ENCODE peak calls at places on chromosomes 5 and 9, in seven cellular contexts. O is SK-N-SH, B is HCT116, Z is GM12878, W is H1, L is K562, D is HepG2. Y is an unnamed sample.

GRCh38 chr5:71014186-71014585 is 11.0 kb downstream of the NAIP start:
- DNase-seq in L (no peak), O (no peak), W (no peak), D (no peak), B (no peak), Z (no peak), Y (no peak)

GRCh38 chr9:31394040-31394473 is 990.4 kb upstream of the ACO1 start:
- DNase-seq in B (no peak), O (no peak), D (no peak), L (no peak), Z (no peak), W (no peak), Y (no peak)

GRCh38 chr5:73311291-73312110 is 137.1 kb downstream of the FOXD1 start:
- DNase-seq in L (no peak), O (no peak), Z (no peak), W (no peak), D (no peak), B (no peak), Y (no peak)

GRCh38 chr5:88298425-88298824 is 29.8 kb upstream of the TMEM161B start:
- DNase-seq in W (no peak), L (no peak), Z (no peak), O (no peak), B (no peak), D (no peak), Y (no peak)

GRCh38 chr9:132410642-132411041 is 631 bp downstream of the CFAP77 start:
- DNase-seq in B (no peak), O (peak), L (no peak), D (no peak), W (no peak), Z (no peak), Y (no peak)

GRCh38 chr5:172779968-172780350 is 9.0 kb upstream of the DUSP1 start:
- DNase-seq in Z (no peak), L (no peak), D (peak), W (no peak), B (no peak), O (no peak), Y (no peak)

GRCh38 chr9:109775516-109775915 is 4.5 kb upstream of the PALM2AKAP2 start:
- DNase-seq in D (no peak), L (no peak), Z (no peak), W (no peak), B (no peak), O (no peak), Y (no peak)

GRCh38 chr5:82911902-82912301 is 165.3 kb downstream of the TMEM167A start:
- DNase-seq in D (no peak), L (no peak), O (no peak), Z (no peak), W (no peak), B (no peak), Y (no peak)

GRCh38 chr9:133683494-133684460 is 47.6 kb downstream of the DBH start:
- DNase-seq in B (no peak), Z (no peak), L (no peak), D (no peak), W (no peak), O (peak), Y (no peak)
- TF ChIP-seq JUND in B (no peak), Z (no peak), L (no peak), D (no peak), W (no peak), O (no peak), Y (no peak)

DNA sequence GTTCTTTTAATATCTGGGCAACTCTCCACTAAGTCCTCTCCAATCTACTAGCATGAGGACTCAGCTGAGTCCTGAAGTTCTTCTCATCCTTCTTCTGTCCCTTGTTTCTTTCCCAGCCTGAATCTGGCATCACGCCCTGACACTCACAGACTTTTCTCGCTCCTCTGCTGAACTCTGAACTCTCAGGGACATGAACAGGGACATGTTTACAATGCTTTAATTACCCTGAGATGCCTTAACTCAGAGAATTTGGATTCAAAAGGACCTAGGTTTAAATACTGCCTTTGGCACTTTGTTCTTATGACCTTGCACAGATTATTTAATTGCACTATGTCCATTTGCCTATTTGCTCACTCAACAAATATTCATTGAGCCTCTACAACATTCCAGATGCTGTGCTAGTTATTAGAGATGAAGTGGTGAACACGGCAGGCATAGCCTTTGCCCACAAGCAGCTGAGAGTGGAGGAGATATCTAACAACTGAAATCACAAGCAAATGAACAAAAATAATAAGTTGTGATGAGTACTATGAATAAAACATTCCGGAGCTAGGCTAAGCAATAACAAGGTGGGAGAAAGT is 106.0 kb downstream of the ADRB2 start:
- DNase-seq in D (no peak), L (no peak), B (no peak), O (no peak), Z (no peak), W (no peak), Y (no peak)
- TF ChIP-seq JUND in D (no peak), L (no peak), B (no peak), O (no peak), Z (no peak), W (no peak), Y (no peak)

DNA sequence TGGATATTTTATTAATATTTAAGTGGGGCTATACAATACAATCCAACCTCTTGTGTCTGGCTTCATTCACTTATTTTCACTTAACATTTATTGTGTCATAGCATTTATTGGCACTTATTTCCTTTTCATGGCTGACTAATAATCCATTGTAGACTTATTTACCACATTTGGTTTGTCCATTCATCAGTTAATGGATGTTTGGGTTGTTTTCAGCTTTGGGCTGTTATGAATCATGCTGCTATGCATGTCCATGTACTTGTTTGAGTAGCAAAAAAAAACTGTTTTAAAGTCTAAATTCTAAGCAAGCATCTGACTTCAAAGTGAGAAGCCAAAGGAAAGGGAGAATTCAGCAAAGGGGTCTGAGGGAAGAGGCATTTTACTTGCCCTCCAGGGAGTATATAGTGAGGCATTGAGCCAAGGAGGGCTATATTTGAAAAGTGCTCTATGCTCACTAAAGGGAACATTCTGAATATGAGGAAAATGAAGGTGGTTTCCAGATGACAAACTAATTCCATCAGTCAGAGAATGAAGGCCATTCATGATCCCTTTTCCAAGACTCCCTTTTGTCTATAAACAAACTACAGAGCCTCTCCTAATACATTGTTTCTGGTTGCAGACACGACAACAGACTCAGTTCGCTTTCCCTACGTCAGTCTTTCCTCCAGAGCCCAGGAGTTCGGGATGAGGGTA is 532.8 kb upstream of the KLF4 start:
- DNase-seq in Z (no peak), D (no peak), O (no peak), L (no peak), W (no peak), B (no peak), Y (no peak)
- TF ChIP-seq JUND in Z (no peak), D (no peak), O (no peak), L (no peak), W (no peak), B (no peak), Y (no peak)

GRCh38 chr9:128383791-128384190 is 12.6 kb downstream of the URM1 start:
- DNase-seq in W (no peak), Z (no peak), L (no peak), O (no peak), D (no peak), B (no peak), Y (no peak)
- TF ChIP-seq JUND in W (no peak), Z (no peak), L (no peak), O (no peak), D (no peak), B (no peak), Y (no peak)

GRCh38 chr5:124310453-124310852 is 436.0 kb downstream of the ZNF608 start:
- DNase-seq in Z (no peak), B (no peak), D (no peak), W (no peak), O (no peak), L (no peak), Y (no peak)
- TF ChIP-seq JUND in Z (no peak), B (no peak), D (no peak), W (no peak), O (no peak), L (no peak), Y (no peak)

DNA sequence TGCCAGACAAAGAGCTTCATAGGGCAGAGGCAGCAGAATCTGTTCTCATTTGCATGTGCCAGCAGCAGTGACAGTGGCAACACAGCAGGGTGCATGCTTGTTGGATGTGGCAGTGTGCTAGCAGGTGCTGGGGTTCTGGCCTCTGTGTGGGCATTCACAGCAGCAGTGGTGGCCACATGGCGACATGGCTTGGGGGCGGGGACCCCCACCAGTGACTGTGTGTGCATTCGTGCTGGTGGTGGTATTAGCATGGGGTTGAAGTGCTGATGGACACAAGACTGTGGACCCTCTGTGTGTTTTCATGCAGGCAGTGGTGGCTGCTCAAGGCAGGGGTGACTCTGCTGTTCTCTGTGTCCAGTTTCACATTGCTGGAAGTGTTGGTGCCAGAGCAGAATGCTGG is 183.2 kb upstream of the PDE4D start:
- DNase-seq in Z (no peak), B (no peak), L (no peak), O (no peak), D (no peak), W (no peak), Y (no peak)
- TF ChIP-seq JUND in Z (no peak), B (no peak), L (no peak), O (no peak), D (no peak), W (no peak), Y (no peak)

DNA sequence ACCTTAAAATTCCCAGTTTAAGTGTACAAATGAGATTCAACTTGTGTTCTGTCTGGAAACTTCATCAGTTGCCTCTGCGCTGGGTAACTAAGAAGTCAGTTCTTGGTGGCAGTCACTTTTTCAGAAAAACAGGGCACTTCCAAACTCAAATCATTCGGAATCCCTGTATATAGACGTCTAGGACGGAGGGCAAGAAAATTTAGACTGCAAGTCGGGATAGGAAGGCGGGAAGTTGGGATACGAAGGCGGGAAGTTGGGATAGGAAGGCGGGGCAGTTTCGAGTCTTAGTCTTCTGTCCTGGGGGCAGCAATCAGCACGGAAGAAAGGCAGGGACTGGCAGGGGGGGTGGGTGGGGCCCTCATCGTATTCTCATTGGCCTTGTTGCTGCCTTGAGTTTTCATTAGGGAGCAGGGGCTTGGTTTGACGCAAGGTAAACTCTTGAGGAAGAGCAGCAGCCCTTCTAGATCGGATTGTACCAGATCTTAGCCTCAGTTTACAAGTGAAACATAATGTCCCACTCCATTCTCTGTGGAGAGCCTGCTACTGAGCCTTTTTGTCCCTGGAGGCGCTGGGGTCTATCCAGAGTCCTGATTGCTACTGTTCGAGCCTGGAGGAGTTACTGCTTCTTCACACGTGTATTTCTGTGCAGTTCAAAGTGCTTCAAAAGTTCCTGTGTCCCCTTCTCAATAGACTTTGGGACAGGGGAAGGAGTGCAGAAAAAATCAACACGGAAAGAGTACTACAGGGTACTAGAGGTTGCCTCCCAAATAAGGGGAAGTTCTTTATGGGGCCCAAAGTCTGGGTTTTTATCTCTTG is 2.7 kb upstream of the PURA start:
- DNase-seq in L (peak), B (no peak), W (no peak), Z (no peak), O (no peak), D (no peak), Y (no peak)
- TF ChIP-seq JUND in L (no peak), B (no peak), W (no peak), Z (no peak), O (no peak), D (no peak), Y (no peak)

GRCh38 chr9:97387936-97388684 is 23.8 kb upstream of the TDRD7 start:
- DNase-seq in Z (no peak), W (no peak), D (peak), B (no peak), L (no peak), O (no peak), Y (no peak)
- TF ChIP-seq JUND in Z (no peak), W (no peak), D (no peak), B (no peak), L (no peak), O (no peak), Y (no peak)

GRCh38 chr5:58412932-58413331 is 47.0 kb downstream of the PLK2 start:
- DNase-seq in W (no peak), L (no peak), B (no peak), O (peak), D (no peak), Z (no peak), Y (no peak)
- TF ChIP-seq JUND in W (no peak), L (no peak), B (no peak), O (no peak), D (no peak), Z (no peak), Y (no peak)